ENCODE peak calls at places on chromosomes 1 and 21, in seven cellular contexts. L, S, Q, K, Y, P and U are unnamed samples. For H3K36me3, the result is how much of the 10 kb centered on the place peaks cover.

GRCh38 chr21:26546698-26547097 is 26.4 kb downstream of the CYYR1 start:
- DNase-seq in L (peak), S (no peak), Q (no peak), K (no peak), Y (peak), P (peak), U (peak)

GRCh38 chr21:42388740-42389448 is 7.0 kb downstream of the TMPRSS3 start:
- DNase-seq in L (no peak), S (no peak), Q (no peak), K (no peak), Y (peak), P (no peak), U (peak)

GRCh38 chr1:240189386-240189989 is 97.8 kb downstream of the FMN2 start:
- DNase-seq in L (no peak), S (no peak), Q (no peak), K (peak), Y (no peak), P (no peak), U (no peak)

GRCh38 chr1:23791434-23792047 is 596 bp downstream of the LYPLA2 start:
- DNase-seq in L (no peak), S (peak), Q (no peak), K (peak), Y (no peak), P (peak), U (no peak)

GRCh38 chr1:26768755-26769154 is 19.0 kb upstream of the PIGV start:
- DNase-seq in L (no peak), S (no peak), Q (no peak), K (no peak), Y (no peak), P (no peak), U (no peak)

GRCh38 chr21:31425158-31425557 is 81.1 kb upstream of the TIAM1 start:
- DNase-seq in L (no peak), S (no peak), Q (no peak), K (peak), Y (no peak), P (no peak), U (no peak)

GRCh38 chr21:39456665-39457064 is 4.9 kb downstream of the SH3BGR start:
- DNase-seq in L (no peak), S (no peak), Q (no peak), K (no peak), Y (no peak), P (no peak), U (no peak)

GRCh38 chr1:10253755-10254154 is 43.4 kb downstream of the KIF1B start:
- DNase-seq in L (no peak), S (no peak), Q (no peak), K (no peak), Y (peak), P (no peak), U (no peak)

GRCh38 chr1:46409063-46409372 is 14.9 kb downstream of the FAAH start:
- DNase-seq in L (no peak), S (no peak), Q (no peak), K (no peak), Y (no peak), P (no peak), U (no peak)

GRCh38 chr1:115606305-115606704 is 35.5 kb upstream of the VANGL1 start:
- DNase-seq in L (no peak), S (no peak), Q (no peak), K (no peak), Y (no peak), P (no peak), U (no peak)

GRCh38 chr1:87200875-87201638 is 127.6 kb upstream of the LMO4 start:
- DNase-seq in L (no peak), S (no peak), Q (peak), K (no peak), Y (no peak), P (no peak), U (no peak)

GRCh38 chr1:111538343-111539035 is 35.1 kb upstream of the ADORA3 start:
- DNase-seq in L (no peak), S (no peak), Q (no peak), K (no peak), Y (no peak), P (no peak), U (no peak)

GRCh38 chr1:113057006-113057405 is 16.0 kb upstream of the LRIG2 start:
- DNase-seq in L (peak), S (no peak), Q (no peak), K (no peak), Y (no peak), P (no peak), U (no peak)

GRCh38 chr1:32919811-32920733 is 18.9 kb upstream of the TMEM54 start:
- DNase-seq in L (no peak), S (no peak), Q (no peak), K (no peak), Y (no peak), P (no peak), U (no peak)

DNA sequence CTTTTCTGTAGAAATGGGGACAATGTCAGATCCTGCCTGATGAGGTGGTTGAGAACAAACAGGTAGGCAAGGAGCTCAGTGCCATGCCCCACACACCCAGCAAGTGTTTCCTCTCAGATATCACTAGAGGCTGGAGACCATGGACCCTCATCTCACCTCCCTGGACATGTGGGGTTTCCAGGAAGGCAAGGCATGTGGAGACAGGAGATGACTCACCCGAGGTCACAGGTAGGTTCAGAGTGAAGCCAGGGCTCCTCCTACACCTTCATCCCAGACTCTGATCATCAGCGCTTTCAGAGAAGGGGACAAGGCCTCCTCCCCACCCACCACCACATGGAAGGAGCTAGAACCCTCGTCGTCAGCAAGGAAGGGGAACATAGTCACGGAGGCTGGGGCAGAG is 69.2 kb downstream of the MATN1 start:
- DNase-seq in L (no peak), S (no peak), Q (no peak), K (no peak), Y (no peak), P (no peak), U (peak)
- H3K36me3 ChIP-seq in L (under half), S (under half), Q (under half), K (under half), Y (under half), P (under half), U (under half)

GRCh38 chr1:54764922-54765561 is 719 bp upstream of the PARS2 start:
- DNase-seq in L (no peak), S (no peak), Q (no peak), K (no peak), Y (no peak), P (no peak), U (no peak)

GRCh38 chr1:54766726-54767125 is 2.4 kb upstream of the PARS2 start:
- DNase-seq in L (no peak), S (no peak), Q (no peak), K (no peak), Y (no peak), P (no peak), U (no peak)

GRCh38 chr1:54764132-54764921 is at the start of gene PARS2:
- DNase-seq in L (peak), S (peak), Q (peak), K (peak), Y (peak), P (peak), U (peak)

GRCh38 chr1:54768093-54768492 is 3.8 kb upstream of the PARS2 start:
- DNase-seq in L (no peak), S (no peak), Q (no peak), K (no peak), Y (no peak), P (no peak), U (no peak)

GRCh38 chr1:54767526-54767925 is 3.2 kb upstream of the PARS2 start:
- DNase-seq in L (no peak), S (no peak), Q (no peak), K (no peak), Y (no peak), P (no peak), U (no peak)
- H3K27ac ChIP-seq in L (no peak), S (no peak), Q (no peak), K (no peak), Y (no peak), P (no peak), U (no peak)

GRCh38 chr1:85030536-85030935 is 17.8 kb downstream of the MCOLN3 start:
- DNase-seq in L (no peak), S (no peak), Q (no peak), K (no peak), Y (no peak), P (no peak), U (no peak)
- H3K4me3 ChIP-seq in L (no peak), S (no peak), Q (no peak), K (no peak), Y (no peak), P (no peak), U (no peak)

DNA sequence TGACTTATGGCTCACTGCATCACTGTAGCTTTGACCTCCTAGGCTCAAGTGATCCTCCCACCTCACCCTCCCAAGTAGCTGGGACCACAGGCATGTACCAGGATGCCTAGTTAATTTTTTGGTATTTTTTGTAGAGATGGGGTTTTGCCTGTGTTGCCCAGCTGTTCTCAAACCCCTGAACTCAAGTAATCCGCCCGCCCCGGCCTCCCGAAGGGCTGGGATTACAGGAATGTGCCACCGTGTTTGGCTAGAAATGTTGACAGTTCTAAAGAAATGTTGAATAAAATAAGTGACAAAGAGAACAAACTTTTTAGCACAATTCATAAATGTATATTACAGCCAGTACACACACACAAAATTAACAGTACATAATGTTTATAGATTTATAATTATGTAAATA is 1586.1 kb downstream of the NCAM2 start:
- DNase-seq in L (no peak), S (no peak), Q (no peak), K (no peak), Y (no peak), P (no peak), U (no peak)
- H3K36me3 ChIP-seq in L (under half), S (under half), Q (under half), K (under half), Y (under half), P (under half), U (under half)

GRCh38 chr1:204306076-204306475 is 53.7 kb downstream of the PLEKHA6 start:
- DNase-seq in L (no peak), S (no peak), Q (no peak), K (peak), Y (no peak), P (no peak), U (no peak)

GRCh38 chr1:204301171-204301957 is 58.4 kb downstream of the PLEKHA6 start:
- DNase-seq in L (no peak), S (no peak), Q (no peak), K (no peak), Y (no peak), P (no peak), U (no peak)

GRCh38 chr1:204302769-204303168 is 57.0 kb downstream of the PLEKHA6 start:
- DNase-seq in L (no peak), S (no peak), Q (no peak), K (no peak), Y (no peak), P (no peak), U (no peak)

GRCh38 chr1:204307334-204307883 is 52.3 kb downstream of the PLEKHA6 start:
- DNase-seq in L (peak), S (no peak), Q (no peak), K (peak), Y (peak), P (peak), U (no peak)

GRCh38 chr1:204304067-204304466 is 55.7 kb downstream of the PLEKHA6 start:
- DNase-seq in L (no peak), S (no peak), Q (no peak), K (no peak), Y (no peak), P (no peak), U (no peak)
- H3K27ac ChIP-seq in L (no peak), S (no peak), Q (no peak), K (no peak), Y (no peak), P (no peak), U (no peak)

GRCh38 chr1:36482724-36483388 is at the start of gene CSF3R:
- DNase-seq in L (peak), S (no peak), Q (no peak), K (no peak), Y (no peak), P (peak), U (no peak)
- H3K4me3 ChIP-seq in L (peak), S (no peak), Q (peak), K (no peak), Y (no peak), P (peak), U (no peak)

GRCh38 chr1:109322974-109323373 is 16.2 kb upstream of the MYBPHL start:
- DNase-seq in L (no peak), S (no peak), Q (no peak), K (no peak), Y (no peak), P (no peak), U (no peak)
- H3K36me3 ChIP-seq in L (half or more), S (under half), Q (half or more), K (under half), Y (under half), P (half or more), U (under half)

GRCh38 chr21:33949516-33950424 is 34.2 kb upstream of the ATP5PO start:
- DNase-seq in L (no peak), S (peak), Q (no peak), K (peak), Y (no peak), P (no peak), U (no peak)

GRCh38 chr21:33950425-33951079 is 34.9 kb upstream of the ATP5PO start:
- DNase-seq in L (no peak), S (peak), Q (no peak), K (peak), Y (no peak), P (no peak), U (no peak)

GRCh38 chr21:33948951-33949444 is 33.4 kb upstream of the ATP5PO start:
- DNase-seq in L (no peak), S (no peak), Q (no peak), K (peak), Y (no peak), P (no peak), U (no peak)

GRCh38 chr21:33954395-33954794 is 38.8 kb upstream of the ATP5PO start:
- DNase-seq in L (no peak), S (no peak), Q (no peak), K (no peak), Y (no peak), P (no peak), U (no peak)

GRCh38 chr21:33951276-33952178 is 35.9 kb upstream of the ATP5PO start:
- DNase-seq in L (no peak), S (no peak), Q (no peak), K (peak), Y (no peak), P (no peak), U (no peak)
- H3K27ac ChIP-seq in L (no peak), S (peak), Q (no peak), K (no peak), Y (no peak), P (no peak), U (no peak)

GRCh38 chr1:14598498-14599172 is at the start of gene KAZN:
- DNase-seq in L (no peak), S (no peak), Q (no peak), K (peak), Y (no peak), P (peak), U (no peak)
- H3K4me3 ChIP-seq in L (peak), S (no peak), Q (peak), K (peak), Y (peak), P (peak), U (no peak)

GRCh38 chr1:11487196-11487751 is 8.3 kb downstream of the DISP3 start:
- DNase-seq in L (no peak), S (no peak), Q (no peak), K (no peak), Y (no peak), P (no peak), U (no peak)

GRCh38 chr1:11483581-11484320 is 4.8 kb downstream of the DISP3 start:
- DNase-seq in L (peak), S (no peak), Q (no peak), K (no peak), Y (no peak), P (no peak), U (no peak)

GRCh38 chr1:11484321-11484655 is 5.3 kb downstream of the DISP3 start:
- DNase-seq in L (peak), S (no peak), Q (no peak), K (no peak), Y (no peak), P (peak), U (no peak)

GRCh38 chr1:11486610-11487009 is 7.7 kb downstream of the DISP3 start:
- DNase-seq in L (no peak), S (no peak), Q (no peak), K (no peak), Y (no peak), P (no peak), U (no peak)

DNA sequence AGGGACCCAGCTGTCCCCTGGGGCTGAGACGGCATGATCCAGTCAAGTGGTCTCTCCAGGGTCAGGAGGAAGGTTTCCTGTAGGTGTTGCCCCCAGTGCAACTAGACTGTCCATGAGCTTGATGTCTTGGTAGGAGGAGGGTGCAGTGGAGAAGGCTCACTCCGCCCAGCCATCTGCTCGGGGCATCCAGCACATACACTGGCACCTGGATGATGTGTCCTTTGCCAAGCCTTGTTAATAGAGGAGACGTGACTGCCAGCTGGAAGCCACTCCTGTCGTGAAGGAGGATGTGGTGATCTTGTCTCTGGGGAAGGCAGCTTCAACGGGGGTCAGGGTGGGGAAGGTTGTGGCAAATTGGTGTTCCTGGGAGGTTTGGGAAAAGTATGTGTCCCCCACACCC is 6.2 kb downstream of the DISP3 start:
- DNase-seq in L (no peak), S (no peak), Q (no peak), K (no peak), Y (no peak), P (no peak), U (no peak)
- H3K36me3 ChIP-seq in L (under half), S (under half), Q (under half), K (under half), Y (under half), P (under half), U (under half)